ENCODE peak calls at places on chromosomes 7 and 10, in ten cellular contexts. Z is ascending aorta, V is hepatocyte, Q is body of pancreas, N is Caco-2, K is WERI-Rb-1, J is GM12865, Y is foreskin fibroblast, M is fibroblast of lung, H is stomach. G is an unnamed sample.

GRCh38 chr7:120218702-120219101 is 54.3 kb upstream of the KCND2 start:
- DNase-seq in Z (no peak), V (no peak), Q (peak; percentile 35), N (no peak), K (no peak), J (no peak), Y (peak; percentile 0), M (no peak), H (no peak), G (peak; percentile 73)

GRCh38 chr7:128738570-128739047 is 550 bp upstream of the CALU start:
- DNase-seq in Z (no peak), V (no peak), Q (no peak), N (no peak), K (no peak), J (no peak), Y (no peak), M (no peak), H (no peak), G (peak; percentile 67)

GRCh38 chr10:33483124-33483794 is 148.8 kb upstream of the NRP1 start:
- DNase-seq in Z (no peak), V (no peak), Q (no peak), N (no peak), K (no peak), J (peak; percentile 51), Y (no peak), M (no peak), H (no peak), G (no peak)

GRCh38 chr10:72365106-72365505 is 10.4 kb upstream of the DNAJB12 start:
- DNase-seq in Z (no peak), V (no peak), Q (no peak), N (peak; percentile 32), K (no peak), J (no peak), Y (no peak), M (no peak), H (no peak), G (no peak)

GRCh38 chr7:131011976-131012375 is 278.0 kb upstream of the KLF14 start:
- DNase-seq in Z (no peak), V (peak; percentile 38), Q (no peak), N (no peak), K (no peak), J (no peak), Y (peak; percentile 86), M (peak; percentile 84), H (no peak), G (peak; percentile 92)

GRCh38 chr10:3215336-3215860 is 42.8 kb upstream of the PITRM1 start:
- DNase-seq in Z (no peak), V (no peak), Q (no peak), N (no peak), K (no peak), J (no peak), Y (no peak), M (no peak), H (no peak), G (no peak)

GRCh38 chr10:60426425-60426824 is 36.8 kb upstream of the ANK3 start:
- DNase-seq in Z (no peak), V (no peak), Q (no peak), N (no peak), K (no peak), J (no peak), Y (peak; percentile 91), M (peak; percentile 96), H (no peak), G (peak; percentile 96)

GRCh38 chr7:27946351-27946750 is 206.4 kb downstream of the TAX1BP1 start:
- DNase-seq in Z (no peak), V (no peak), Q (no peak), N (no peak), K (no peak), J (no peak), Y (no peak), M (no peak), H (no peak), G (no peak)

GRCh38 chr10:86756511-86757109 is at the start of gene BMPR1A:
- DNase-seq in Z (no peak), V (peak; percentile 67), Q (peak; percentile 93), N (peak; percentile 92), K (peak; percentile 95), J (peak; percentile 27), Y (peak; percentile 50), M (no peak), H (peak; percentile 91), G (peak; percentile 79)

GRCh38 chr10:12811725-12812310 is 189.7 kb downstream of the CCDC3 start:
- DNase-seq in Z (no peak), V (no peak), Q (no peak), N (no peak), K (no peak), J (no peak), Y (no peak), M (peak; percentile 14), H (no peak), G (no peak)

DNA sequence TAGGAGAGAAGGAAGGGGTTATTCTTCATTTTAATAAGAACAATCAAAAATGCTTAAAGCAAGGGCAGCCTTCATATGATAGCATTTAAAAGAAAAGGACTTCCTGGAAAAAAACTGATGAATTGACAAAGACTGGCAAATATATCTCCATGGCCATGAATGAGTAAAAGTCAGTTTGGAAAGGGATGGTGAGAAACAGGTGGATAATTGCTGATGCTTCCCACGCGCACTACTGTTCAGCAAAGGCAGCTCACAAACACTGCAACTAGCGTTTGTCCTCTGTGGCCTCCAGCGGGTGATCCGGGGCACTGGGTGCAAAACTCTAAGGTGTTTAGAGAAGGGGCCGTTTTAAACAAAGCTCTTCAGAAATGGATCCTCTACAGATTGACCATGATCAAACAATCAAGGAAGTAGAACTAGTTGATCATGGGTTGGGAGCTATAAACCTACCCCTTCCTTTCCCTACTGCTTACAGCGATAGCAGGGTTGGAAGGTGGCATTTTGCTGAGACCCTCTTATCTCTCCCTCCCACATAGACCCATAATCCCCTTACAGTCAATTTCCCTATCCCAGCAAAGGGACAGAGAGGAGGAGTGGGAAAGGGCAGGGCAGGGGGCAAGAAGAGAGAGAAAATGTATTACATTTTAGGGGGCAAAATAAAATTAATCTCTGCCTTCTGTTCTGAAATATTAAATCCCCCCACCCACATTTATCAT is 53.8 kb downstream of the SMURF1 start:
- DNase-seq in Z (no peak), V (no peak), Q (peak; percentile 82), N (no peak), K (no peak), J (no peak), Y (no peak), M (no peak), H (no peak), G (no peak)
- H3K4me3 ChIP-seq in Z (no peak overlapping the region), V (no peak overlapping the region), Q (no peak overlapping the region), N (no peak overlapping the region), K (no peak overlapping the region), J (no peak overlapping the region), Y (no peak overlapping the region), M (no peak overlapping the region), H (no peak overlapping the region), G (no peak overlapping the region)

GRCh38 chr7:148151778-148152177 is 438.8 kb upstream of the C7orf33 start:
- DNase-seq in Z (no peak), V (no peak), Q (no peak), N (no peak), K (no peak), J (peak; percentile 3), Y (no peak), M (no peak), H (no peak), G (no peak)
- TF ChIP-seq CTCF in Z (no peak), V (no peak), Q (no peak), N (no peak), K (no peak), J (peak; percentile 2), Y (no peak), M (no peak), H (no peak), G (no peak)

GRCh38 chr7:148753224-148753623 is 54.5 kb downstream of the CUL1 start:
- DNase-seq in Z (no peak), V (no peak), Q (no peak), N (no peak), K (no peak), J (no peak), Y (no peak), M (peak; percentile 18), H (no peak), G (no peak)
- H3K4me3 ChIP-seq in Z (no peak overlapping the region), V (no peak overlapping the region), Q (no peak overlapping the region), N (no peak overlapping the region), K (no peak overlapping the region), J (no peak overlapping the region), Y (no peak overlapping the region), M (no peak overlapping the region), H (no peak overlapping the region), G (no peak overlapping the region)

DNA sequence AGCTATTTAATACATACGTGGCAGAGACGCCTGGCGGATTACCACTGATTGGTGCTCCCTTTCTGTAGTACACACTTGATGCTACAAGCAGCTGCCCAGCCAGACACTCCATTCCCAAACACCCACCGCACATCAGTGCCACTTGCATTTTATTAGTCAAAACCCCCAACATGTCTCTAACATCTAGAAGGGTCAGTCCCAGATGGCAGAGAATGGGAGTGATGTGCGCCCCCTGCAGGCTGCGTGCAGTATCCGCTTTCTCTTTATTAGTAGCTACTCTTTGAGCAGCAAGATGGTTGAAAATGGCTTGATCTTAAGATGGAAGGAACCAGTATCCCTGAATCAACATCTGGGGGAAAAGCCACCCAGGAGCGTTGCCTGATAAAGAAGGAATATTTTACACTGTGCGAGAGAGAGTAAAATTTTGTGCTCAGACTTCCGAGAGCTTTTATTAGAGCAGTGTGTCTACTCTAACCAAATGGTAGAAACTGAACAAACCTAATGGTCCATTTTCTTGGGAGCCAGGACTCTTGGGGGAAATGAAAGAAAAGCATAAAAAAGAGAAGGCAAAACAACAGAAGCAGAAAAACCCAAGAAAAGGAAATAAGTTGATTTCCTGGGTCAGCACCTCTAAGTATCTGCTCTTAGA is 78.3 kb downstream of the ST8SIA6 start:
- DNase-seq in Z (no peak), V (no peak), Q (no peak), N (no peak), K (peak; percentile 14), J (peak; percentile 46), Y (peak; percentile 15), M (no peak), H (no peak), G (peak; percentile 27)
- TF ChIP-seq CTCF in Z (no peak), V (peak; percentile 33), Q (no peak), N (peak; percentile 1), K (peak; percentile 45), J (peak; percentile 67), Y (peak; percentile 54), M (peak; percentile 54), H (no peak), G (peak; percentile 67)